ENCODE peak calls at places on chromosome 21, in five cellular contexts. B, Q, A, V and H are unnamed samples.

GRCh38 chr21:42843021-42843420 is 36.3 kb downstream of the WDR4 start:
- DNase-seq in B (no peak), Q (no peak), A (no peak), V (no peak), H (no peak)

GRCh38 chr21:15222711-15223110 is 157.9 kb upstream of the NRIP1 start:
- DNase-seq in B (no peak), Q (no peak), A (no peak), V (no peak), H (no peak)

GRCh38 chr21:17045214-17045835 is 467.5 kb upstream of the CXADR start:
- DNase-seq in B (no peak), Q (peak; percentile 15), A (no peak), V (peak; percentile 22), H (peak; percentile 30)

GRCh38 chr21:31158789-31159581 is 120.7 kb upstream of the KRTAP19-8 start:
- DNase-seq in B (no peak), Q (peak; percentile 26), A (no peak), V (no peak), H (peak; percentile 40)

GRCh38 chr21:31580866-31581276 is 78.6 kb upstream of the SOD1 start:
- DNase-seq in B (peak; percentile 62), Q (peak; percentile 61), A (no peak), V (peak; percentile 93), H (peak; percentile 81)

GRCh38 chr21:29499734-29500343 is 201.1 kb downstream of the BACH1 start:
- DNase-seq in B (no peak), Q (no peak), A (peak; percentile 63), V (peak; percentile 82), H (peak; percentile 75)

GRCh38 chr21:43333301-43334062 is 93.4 kb downstream of the SIK1 start:
- DNase-seq in B (peak; percentile 56), Q (peak; percentile 96), A (no peak), V (peak; percentile 90), H (peak; percentile 89)

GRCh38 chr21:46317710-46318463 is 5.8 kb downstream of the C21orf58 start:
- DNase-seq in B (no peak), Q (no peak), A (no peak), V (peak; percentile 19), H (peak; percentile 60)

GRCh38 chr21:42340187-42340586 is 10.6 kb downstream of the TFF2 start:
- DNase-seq in B (no peak), Q (no peak), A (no peak), V (no peak), H (no peak)

GRCh38 chr21:14767192-14767852 is 221.2 kb upstream of the SAMSN1 start:
- DNase-seq in B (no peak), Q (no peak), A (no peak), V (peak; percentile 27), H (no peak)

GRCh38 chr21:14889080-14889805 is 175.6 kb downstream of the NRIP1 start:
- DNase-seq in B (no peak), Q (peak; percentile 71), A (no peak), V (peak; percentile 58), H (no peak)

GRCh38 chr21:42864812-42865211 is 14.5 kb downstream of the WDR4 start:
- DNase-seq in B (no peak), Q (no peak), A (no peak), V (no peak), H (no peak)

GRCh38 chr21:44913425-44914175 is 7.1 kb downstream of the ITGB2 start:
- DNase-seq in B (no peak), Q (no peak), A (no peak), V (no peak), H (no peak)

GRCh38 chr21:44912158-44912473 is 8.6 kb downstream of the ITGB2 start:
- DNase-seq in B (no peak), Q (no peak), A (no peak), V (no peak), H (no peak)

GRCh38 chr21:44916965-44917364 is 3.7 kb downstream of the ITGB2 start:
- DNase-seq in B (no peak), Q (no peak), A (no peak), V (no peak), H (no peak)

GRCh38 chr21:44911384-44912157 is 9.1 kb downstream of the ITGB2 start:
- DNase-seq in B (no peak), Q (no peak), A (no peak), V (peak; percentile 34), H (no peak)

GRCh38 chr21:44914176-44914874 is 6.4 kb downstream of the ITGB2 start:
- DNase-seq in B (no peak), Q (no peak), A (no peak), V (no peak), H (no peak)
- H3K4me3 ChIP-seq in B (no peak overlapping the region), Q (no peak overlapping the region), A (no peak overlapping the region), V (no peak overlapping the region), H (no peak overlapping the region)

DNA sequence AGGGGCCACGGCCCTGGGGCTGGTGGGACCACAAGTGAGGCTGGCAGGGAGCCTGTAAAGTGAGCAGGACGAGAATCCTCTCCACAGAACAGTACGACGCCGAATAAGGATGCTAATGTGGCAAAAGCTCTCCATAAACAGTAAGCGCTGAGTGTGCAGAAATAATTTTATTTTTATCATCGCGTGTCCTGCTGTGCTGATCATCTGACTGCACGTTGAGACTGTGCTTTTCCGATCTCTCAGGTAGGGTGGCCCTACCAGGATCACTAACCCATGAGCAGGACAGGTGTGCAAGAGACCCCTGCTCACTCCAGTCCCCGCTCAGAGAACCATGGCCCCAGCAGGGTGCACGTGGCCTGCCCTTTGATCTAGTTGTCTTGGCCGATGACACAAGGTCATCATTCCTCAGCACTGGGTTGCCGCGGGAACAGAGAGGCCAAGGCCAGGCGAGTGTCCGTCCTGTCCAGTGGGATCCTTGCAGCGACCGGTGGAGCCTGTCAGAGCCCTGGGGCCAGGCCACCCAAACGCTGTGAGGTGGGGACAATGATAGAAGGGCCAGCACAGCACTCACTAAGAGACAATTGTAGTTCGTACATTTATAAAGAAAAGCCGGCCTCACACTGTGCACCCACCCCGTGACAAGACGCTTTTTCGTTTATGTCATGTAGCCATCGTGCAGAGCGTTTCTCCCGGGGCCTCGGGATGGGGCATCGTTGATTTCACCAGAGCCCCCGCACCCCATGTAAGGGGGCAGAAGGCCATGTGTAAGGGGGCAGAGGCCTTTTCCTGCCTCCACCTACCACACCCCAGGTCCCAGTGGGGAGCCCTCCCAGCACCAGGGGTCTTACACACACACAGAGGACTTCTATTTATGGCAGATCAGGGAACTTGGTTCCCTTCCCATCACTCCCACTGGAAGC is 52.7 kb upstream of the ADARB1 start:
- DNase-seq in B (no peak), Q (no peak), A (no peak), V (no peak), H (peak; percentile 22)
- H3K18ac ChIP-seq in B (peak overlapping the region; percentile 40), Q (no peak overlapping the region), A (no peak overlapping the region), V (no peak overlapping the region), H (no peak overlapping the region)

GRCh38 chr21:36427502-36427901 is 42.3 kb downstream of the CHAF1B start:
- DNase-seq in B (no peak), Q (no peak), A (no peak), V (no peak), H (no peak)

GRCh38 chr21:36431252-36431651 is 46.1 kb downstream of the CHAF1B start:
- DNase-seq in B (no peak), Q (no peak), A (no peak), V (no peak), H (no peak)

GRCh38 chr21:36430841-36431240 is 45.6 kb downstream of the CHAF1B start:
- DNase-seq in B (no peak), Q (no peak), A (no peak), V (no peak), H (no peak)

GRCh38 chr21:36429672-36430546 is 44.7 kb downstream of the CHAF1B start:
- DNase-seq in B (peak; percentile 56), Q (peak; percentile 100), A (peak; percentile 54), V (peak; percentile 99), H (peak; percentile 95)

GRCh38 chr21:36428789-36429671 is 43.8 kb downstream of the CHAF1B start:
- DNase-seq in B (no peak), Q (no peak), A (no peak), V (no peak), H (no peak)
- H3K4me3 ChIP-seq in B (no peak overlapping the region), Q (no peak overlapping the region), A (no peak overlapping the region), V (no peak overlapping the region), H (no peak overlapping the region)

GRCh38 chr21:38386967-38387366 is 111.3 kb downstream of the ERG start:
- DNase-seq in B (no peak), Q (no peak), A (no peak), V (no peak), H (no peak)
- H3K18ac ChIP-seq in B (peak overlapping the region; percentile 35), Q (no peak overlapping the region), A (no peak overlapping the region), V (no peak overlapping the region), H (no peak overlapping the region)

GRCh38 chr21:33025106-33025470 is 647 bp upstream of the OLIG2 start:
- DNase-seq in B (no peak), Q (no peak), A (no peak), V (no peak), H (peak; percentile 72)

GRCh38 chr21:33025471-33026298 is at the start of gene OLIG2:
- DNase-seq in B (peak; percentile 87), Q (peak; percentile 16), A (peak; percentile 72), V (no peak), H (peak; percentile 97)

GRCh38 chr21:33023574-33024277 is 2.0 kb upstream of the OLIG2 start:
- DNase-seq in B (no peak), Q (no peak), A (no peak), V (no peak), H (no peak)

GRCh38 chr21:33022828-33023573 is 2.7 kb upstream of the OLIG2 start:
- DNase-seq in B (no peak), Q (no peak), A (no peak), V (no peak), H (no peak)

DNA sequence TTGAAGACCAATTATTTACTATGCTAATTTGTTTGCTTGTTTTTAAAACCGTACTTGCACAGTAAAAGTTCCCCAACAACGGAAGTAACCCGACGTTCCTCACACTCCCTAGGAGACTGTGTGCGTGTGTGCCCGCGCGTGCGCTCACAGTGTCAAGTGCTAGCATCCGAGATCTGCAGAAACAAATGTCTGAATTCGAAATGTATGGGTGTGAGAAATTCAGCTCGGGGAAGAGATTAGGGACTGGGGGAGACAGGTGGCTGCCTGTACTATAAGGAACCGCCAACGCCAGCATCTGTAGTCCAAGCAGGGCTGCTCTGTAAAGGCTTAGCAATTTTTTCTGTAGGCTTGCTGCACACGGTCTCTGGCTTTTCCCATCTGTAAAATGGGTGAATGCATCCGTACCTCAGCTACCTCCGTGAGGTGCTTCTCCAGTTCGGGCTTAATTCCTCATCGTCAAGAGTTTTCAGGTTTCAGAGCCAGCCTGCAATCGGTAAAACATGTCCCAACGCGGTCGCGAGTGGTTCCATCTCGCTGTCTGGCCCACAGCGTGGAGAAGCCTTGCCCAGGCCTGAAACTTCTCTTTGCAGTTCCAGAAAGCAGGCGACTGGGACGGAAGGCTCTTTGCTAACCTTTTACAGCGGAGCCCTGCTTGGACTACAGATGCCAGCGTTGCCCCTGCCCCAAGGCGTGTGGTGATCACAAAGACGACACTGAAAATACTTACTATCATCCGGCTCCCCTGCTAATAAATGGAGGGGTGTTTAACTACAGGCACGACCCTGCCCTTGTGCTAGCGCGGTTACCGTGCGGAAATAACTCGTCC is 1.2 kb upstream of the OLIG2 start:
- DNase-seq in B (no peak), Q (no peak), A (no peak), V (no peak), H (no peak)
- H3K4me3 ChIP-seq in B (no peak overlapping the region), Q (no peak overlapping the region), A (peak overlapping the region; percentile 70), V (no peak overlapping the region), H (no peak overlapping the region)

GRCh38 chr21:37367301-37367757 is 756 bp downstream of the DYRK1A start:
- DNase-seq in B (no peak), Q (no peak), A (no peak), V (peak; percentile 52), H (no peak)
- H3K18ac ChIP-seq in B (peak overlapping the region; percentile 100), Q (no peak overlapping the region), A (no peak overlapping the region), V (peak overlapping the region; percentile 100), H (peak overlapping the region; percentile 100)